ENCODE peak calls at places on chromosomes 16 and 17, in seven cellular contexts. U, N, Y, W, X, P and F are unnamed samples.

GRCh38 chr17:62628845-62629555 is 1.5 kb downstream of the MRC2 start:
- DNase-seq in U (no peak), N (no peak), Y (no peak), W (peak), X (peak), P (no peak), F (no peak)

GRCh38 chr17:34756670-34757021 is 177.3 kb downstream of the TMEM132E start:
- DNase-seq in U (no peak), N (peak), Y (no peak), W (peak), X (no peak), P (peak), F (no peak)

GRCh38 chr17:49454050-49454449 is 39.4 kb upstream of the PHB1 start:
- DNase-seq in U (no peak), N (peak), Y (no peak), W (no peak), X (no peak), P (peak), F (no peak)

GRCh38 chr17:75181608-75182318 is 996 bp downstream of the SUMO2 start:
- DNase-seq in U (no peak), N (no peak), Y (no peak), W (no peak), X (peak), P (no peak), F (no peak)

GRCh38 chr16:60929-61878 is 7.6 kb downstream of the SNRNP25 start:
- DNase-seq in U (no peak), N (no peak), Y (no peak), W (no peak), X (no peak), P (no peak), F (no peak)

GRCh38 chr16:83336630-83337029 is 471.1 kb upstream of the HSBP1 start:
- DNase-seq in U (no peak), N (no peak), Y (no peak), W (no peak), X (no peak), P (no peak), F (no peak)

GRCh38 chr17:57044976-57045867 is 39.8 kb upstream of the AKAP1 start:
- DNase-seq in U (no peak), N (no peak), Y (no peak), W (no peak), X (no peak), P (no peak), F (no peak)

GRCh38 chr17:66762276-66762675 is 72.6 kb upstream of the CACNG5 start:
- DNase-seq in U (no peak), N (no peak), Y (no peak), W (no peak), X (no peak), P (no peak), F (no peak)

GRCh38 chr17:76461765-76462555 is 5.4 kb upstream of the AANAT start:
- DNase-seq in U (no peak), N (no peak), Y (no peak), W (peak), X (no peak), P (no peak), F (no peak)